ENCODE peak calls at places on chromosomes 16 and 17, in six cellular contexts. One of them, this sample, is unnamed.

GRCh38 chr16:81497690-81498089 is 53.1 kb downstream of the CMIP start:
- DNase-seq in lower leg skin: no peak
- DNase-seq in left ventricle myocardium inferior: no peak
- DNase-seq in posterior vena cava: no peak
- DNase-seq in adrenal gland: no peak
- DNase-seq in stimulated activated CD4-positive, alpha-beta T cell treated with anti-CD3 and anti-CD28 coated beads, Interleukin-4, amount 100 ng/mL, for 4 hours: no peak
- DNase-seq in this sample: no peak

GRCh38 chr16:2514333-2515179 is 804 bp downstream of the ATP6V0C start:
- DNase-seq in left ventricle myocardium inferior: no peak
- DNase-seq in stimulated activated CD4-positive, alpha-beta T cell treated with anti-CD3 and anti-CD28 coated beads, Interleukin-4, amount 100 ng/mL, for 4 hours: peak; percentile 37
- DNase-seq in lower leg skin: no peak
- DNase-seq in posterior vena cava: no peak
- DNase-seq in adrenal gland: peak; percentile 55
- DNase-seq in this sample: no peak

GRCh38 chr17:77425791-77426641 is 285.2 kb downstream of the SEC14L1 start:
- DNase-seq in adrenal gland: peak; percentile 83
- DNase-seq in posterior vena cava: peak; percentile 84
- DNase-seq in stimulated activated CD4-positive, alpha-beta T cell treated with anti-CD3 and anti-CD28 coated beads, Interleukin-4, amount 100 ng/mL, for 4 hours: no peak
- DNase-seq in left ventricle myocardium inferior: no peak
- DNase-seq in lower leg skin: no peak
- DNase-seq in this sample: no peak

GRCh38 chr17:70492368-70492767 is 323.0 kb downstream of the KCNJ2 start:
- DNase-seq in stimulated activated CD4-positive, alpha-beta T cell treated with anti-CD3 and anti-CD28 coated beads, Interleukin-4, amount 100 ng/mL, for 4 hours: no peak
- DNase-seq in left ventricle myocardium inferior: no peak
- DNase-seq in posterior vena cava: no peak
- DNase-seq in adrenal gland: no peak
- DNase-seq in lower leg skin: no peak
- DNase-seq in this sample: no peak

GRCh38 chr16:66315210-66315825 is 51.2 kb upstream of the CDH5 start:
- DNase-seq in left ventricle myocardium inferior: peak; percentile 33
- DNase-seq in adrenal gland: peak; percentile 61
- DNase-seq in posterior vena cava: no peak
- DNase-seq in stimulated activated CD4-positive, alpha-beta T cell treated with anti-CD3 and anti-CD28 coated beads, Interleukin-4, amount 100 ng/mL, for 4 hours: peak; percentile 24
- DNase-seq in lower leg skin: peak; percentile 91
- DNase-seq in this sample: peak; percentile 79

GRCh38 chr16:75416904-75417565 is 16.3 kb downstream of the CFDP1 start:
- DNase-seq in posterior vena cava: no peak
- DNase-seq in stimulated activated CD4-positive, alpha-beta T cell treated with anti-CD3 and anti-CD28 coated beads, Interleukin-4, amount 100 ng/mL, for 4 hours: no peak
- DNase-seq in left ventricle myocardium inferior: no peak
- DNase-seq in lower leg skin: no peak
- DNase-seq in adrenal gland: no peak
- DNase-seq in this sample: no peak

GRCh38 chr16:85659805-85660511 is 28.8 kb downstream of the GINS2 start:
- DNase-seq in left ventricle myocardium inferior: peak; percentile 77
- DNase-seq in adrenal gland: peak; percentile 89
- DNase-seq in posterior vena cava: no peak
- DNase-seq in lower leg skin: no peak
- DNase-seq in stimulated activated CD4-positive, alpha-beta T cell treated with anti-CD3 and anti-CD28 coated beads, Interleukin-4, amount 100 ng/mL, for 4 hours: peak; percentile 61
- DNase-seq in this sample: peak; percentile 82

GRCh38 chr16:19389246-19389645 is 28.4 kb upstream of the TMC5 start:
- DNase-seq in stimulated activated CD4-positive, alpha-beta T cell treated with anti-CD3 and anti-CD28 coated beads, Interleukin-4, amount 100 ng/mL, for 4 hours: peak; percentile 21
- DNase-seq in left ventricle myocardium inferior: peak; percentile 18
- DNase-seq in posterior vena cava: no peak
- DNase-seq in adrenal gland: peak; percentile 26
- DNase-seq in lower leg skin: no peak
- DNase-seq in this sample: peak; percentile 35

GRCh38 chr17:4849011-4849536 is 15.9 kb downstream of the MINK1 start:
- DNase-seq in lower leg skin: no peak
- DNase-seq in stimulated activated CD4-positive, alpha-beta T cell treated with anti-CD3 and anti-CD28 coated beads, Interleukin-4, amount 100 ng/mL, for 4 hours: no peak
- DNase-seq in posterior vena cava: no peak
- DNase-seq in adrenal gland: no peak
- DNase-seq in left ventricle myocardium inferior: no peak
- DNase-seq in this sample: no peak

GRCh38 chr16:30485818-30486436 is 13.4 kb downstream of the ITGAL start:
- DNase-seq in adrenal gland: no peak
- DNase-seq in lower leg skin: no peak
- DNase-seq in stimulated activated CD4-positive, alpha-beta T cell treated with anti-CD3 and anti-CD28 coated beads, Interleukin-4, amount 100 ng/mL, for 4 hours: no peak
- DNase-seq in left ventricle myocardium inferior: no peak
- DNase-seq in posterior vena cava: no peak
- DNase-seq in this sample: no peak

GRCh38 chr17:43927101-43927935 is 15.0 kb downstream of the PPY start:
- DNase-seq in posterior vena cava: no peak
- DNase-seq in lower leg skin: no peak
- DNase-seq in left ventricle myocardium inferior: peak; percentile 21
- DNase-seq in stimulated activated CD4-positive, alpha-beta T cell treated with anti-CD3 and anti-CD28 coated beads, Interleukin-4, amount 100 ng/mL, for 4 hours: peak; percentile 23
- DNase-seq in adrenal gland: no peak
- DNase-seq in this sample: no peak

This sample was measured in HEK293T.